ENCODE peak calls at places on chromosomes 5 and 9, in ten cellular contexts. T is testis; L is astrocyte; M is CD8-positive, alpha-beta T cell; P is GM12878; Q is A549; R is gastrocnemius medialis; K is tibial artery; C is heart left ventricle; S is cardiac muscle cell. Y is an unnamed sample.

GRCh38 chr5:72818866-72819534 is 2.5 kb downstream of the TNPO1 start:
- DNase-seq in C (peak), K (peak), M (peak), P (no peak), S (peak), Q (peak), R (peak), T (peak), L (no peak), Y (peak)

GRCh38 chr5:159971931-159972461 is 36.9 kb upstream of the TTC1 start:
- DNase-seq in M (no peak), C (no peak), T (peak), Q (no peak), K (no peak), R (no peak), S (peak), L (no peak), P (no peak), Y (peak)

GRCh38 chr5:27815061-27815460 is 776.7 kb upstream of the CDH9 start:
- DNase-seq in C (no peak), M (no peak), R (no peak), T (no peak), K (no peak), L (no peak), P (no peak), Q (no peak), S (no peak), Y (no peak)

GRCh38 chr5:151357792-151358191 is 10.4 kb upstream of the SLC36A2 start:
- DNase-seq in Q (no peak), M (no peak), T (no peak), C (no peak), S (peak), R (no peak), L (no peak), K (no peak), P (no peak), Y (no peak)

GRCh38 chr9:36963356-36963755 is 70.7 kb downstream of the PAX5 start:
- DNase-seq in M (no peak), Q (no peak), T (no peak), L (no peak), P (no peak), S (no peak), C (no peak), R (no peak), K (no peak), Y (no peak)

GRCh38 chr5:90909945-90910344 is 351.3 kb downstream of the ADGRV1 start:
- DNase-seq in P (no peak), T (no peak), L (no peak), R (no peak), C (no peak), M (no peak), Q (no peak), K (no peak), S (no peak), Y (no peak)

GRCh38 chr5:52709171-52709925 is 78.4 kb upstream of the ITGA1 start:
- DNase-seq in M (no peak), L (peak), T (no peak), C (peak), K (no peak), P (no peak), R (no peak), Q (no peak), S (peak), Y (no peak)

GRCh38 chr9:109518621-109519335 is 20.7 kb upstream of the PTPN3 start:
- DNase-seq in C (no peak), L (no peak), K (no peak), T (no peak), R (no peak), M (no peak), P (no peak), S (no peak), Q (no peak), Y (no peak)

GRCh38 chr5:80487829-80488708 is at the start of gene FAM151B:
- DNase-seq in M (peak), S (peak), R (peak), C (peak), K (peak), L (peak), T (peak), P (peak), Q (peak), Y (peak)

GRCh38 chr5:10663531-10664183 is 97.4 kb downstream of the DAP start:
- DNase-seq in L (peak), Q (peak), M (no peak), C (peak), P (no peak), R (no peak), S (peak), T (peak), K (no peak), Y (no peak)

GRCh38 chr9:116115731-116116353 is 37.7 kb upstream of the PAPPA start:
- DNase-seq in L (peak), S (peak), M (no peak), Q (no peak), K (no peak), P (no peak), R (no peak), T (no peak), C (no peak), Y (no peak)

GRCh38 chr9:117927354-117927753 is 223.2 kb downstream of the TLR4 start:
- DNase-seq in L (no peak), S (no peak), C (no peak), K (no peak), M (no peak), Q (no peak), P (no peak), R (no peak), T (no peak), Y (no peak)

GRCh38 chr9:4665357-4665756 is 923 bp downstream of the SPATA6L start:
- DNase-seq in P (no peak), Q (no peak), L (peak), M (no peak), K (no peak), R (no peak), C (no peak), T (no peak), S (peak), Y (no peak)

GRCh38 chr5:80957031-80957761 is 3.0 kb upstream of the RASGRF2 start:
- DNase-seq in R (no peak), M (no peak), T (no peak), S (no peak), L (peak), K (no peak), P (no peak), Q (no peak), C (no peak), Y (no peak)

GRCh38 chr9:78296208-78296892 is 575 bp upstream of the PSAT1 start:
- DNase-seq in Q (peak), L (no peak), K (no peak), T (peak), M (no peak), S (peak), C (no peak), P (no peak), R (no peak), Y (peak)

GRCh38 chr9:118510711-118511110 is 806.5 kb downstream of the TLR4 start:
- DNase-seq in S (no peak), T (no peak), L (no peak), M (no peak), P (no peak), C (no peak), R (no peak), K (no peak), Q (no peak), Y (no peak)

GRCh38 chr5:157900644-157901043 is 41.7 kb upstream of the CLINT1 start:
- DNase-seq in M (no peak), P (no peak), L (no peak), T (no peak), K (no peak), Q (no peak), C (no peak), S (no peak), R (no peak), Y (no peak)

GRCh38 chr5:3943803-3944202 is 348.2 kb downstream of the IRX1 start:
- DNase-seq in M (no peak), P (no peak), T (no peak), S (no peak), Q (no peak), K (no peak), R (no peak), L (no peak), C (no peak), Y (no peak)

GRCh38 chr9:35669331-35670145 is 4.2 kb upstream of the CA9 start:
- DNase-seq in T (no peak), C (no peak), S (no peak), Q (peak), M (no peak), R (no peak), P (no peak), K (no peak), L (peak), Y (peak)

GRCh38 chr9:73805111-73805510 is 653.4 kb downstream of the ANXA1 start:
- DNase-seq in M (no peak), L (peak), Q (no peak), P (no peak), R (no peak), C (no peak), S (peak), T (no peak), K (no peak), Y (no peak)

GRCh38 chr5:168292783-168293696 is 1.6 kb downstream of the WWC1 start:
- DNase-seq in L (no peak), T (no peak), S (no peak), M (no peak), C (no peak), R (no peak), P (no peak), Q (no peak), K (no peak), Y (peak)

GRCh38 chr9:93968451-93969327 is 13.5 kb upstream of the BARX1 start:
- DNase-seq in C (no peak), P (no peak), L (peak), Q (no peak), M (no peak), S (no peak), K (no peak), T (no peak), R (no peak), Y (no peak)

GRCh38 chr5:80987078-80987766 is 27.1 kb downstream of the RASGRF2 start:
- DNase-seq in P (no peak), R (no peak), M (no peak), Q (no peak), L (no peak), S (no peak), C (no peak), K (no peak), T (no peak), Y (no peak)

GRCh38 chr9:117400131-117400530 is 14.7 kb downstream of the ASTN2 start:
- DNase-seq in L (no peak), T (no peak), R (no peak), C (no peak), S (no peak), P (no peak), M (no peak), K (no peak), Q (no peak), Y (no peak)

GRCh38 chr5:132215329-132215728 is 12.3 kb downstream of the P4HA2 start:
- DNase-seq in S (peak), M (no peak), P (no peak), C (peak), Q (peak), L (peak), T (peak), R (peak), K (peak), Y (peak)

DNA sequence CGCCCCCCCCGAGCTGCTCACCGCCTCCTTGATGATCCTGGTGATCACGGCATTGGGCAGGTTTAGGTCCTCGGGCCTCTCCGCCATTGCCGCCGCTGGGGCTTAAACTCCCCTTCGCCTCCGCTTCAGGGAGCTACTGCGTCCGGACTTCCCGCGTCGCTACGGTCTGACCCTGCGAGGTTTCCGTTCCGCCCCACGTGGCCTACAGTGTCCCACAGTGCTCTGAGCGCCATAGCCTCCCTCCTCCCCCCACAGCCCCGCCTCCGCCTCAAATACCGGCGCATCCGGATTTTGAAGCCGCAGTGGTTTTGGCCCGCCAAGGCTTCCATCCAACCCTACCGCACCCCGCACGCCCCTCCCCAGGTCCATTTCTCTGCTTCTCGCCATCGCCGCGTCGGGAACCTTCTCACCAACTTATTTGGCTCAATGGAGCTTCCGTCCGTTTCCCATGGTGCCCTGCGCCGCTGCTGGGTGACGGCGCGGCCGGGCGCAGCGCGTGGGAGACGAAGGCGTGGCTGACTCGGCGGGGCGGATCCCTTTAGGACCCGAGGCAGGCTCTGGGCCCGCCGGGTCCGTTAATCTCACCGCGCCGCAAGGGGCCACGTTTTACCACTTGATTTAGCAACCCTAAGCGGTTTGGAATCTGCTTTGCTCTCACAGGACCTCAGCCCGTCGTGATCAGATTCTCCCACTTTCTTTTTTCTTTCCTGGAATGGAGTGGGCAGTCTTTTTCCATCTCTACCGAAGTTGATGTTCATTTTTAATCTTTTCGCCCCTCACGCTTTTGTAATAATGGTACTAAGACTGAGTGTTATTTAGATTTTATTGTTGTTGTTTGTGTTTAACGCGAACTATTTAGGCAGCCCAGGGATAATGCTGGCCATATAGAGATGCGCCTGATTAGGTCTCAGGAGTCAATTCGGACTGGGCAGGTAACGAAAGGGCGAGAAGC is at the start of the genes C9orf43 and POLE3:
- DNase-seq in S (peak), T (peak), K (peak), L (peak), Q (peak), C (peak), P (peak), M (peak), R (peak), Y (peak)
- TF ChIP-seq CTCF in S (no peak), T (no peak), K (no peak), L (no peak), Q (no peak), C (no peak), P (no peak), M (no peak), R (peak), Y (no peak)

GRCh38 chr5:68444048-68444447 is 228.5 kb downstream of the PIK3R1 start:
- DNase-seq in K (no peak), R (no peak), Q (no peak), S (no peak), P (no peak), M (no peak), L (no peak), T (no peak), C (no peak), Y (peak)
- H3K27ac ChIP-seq in K (no peak), R (no peak), Q (no peak), S (no peak), P (no peak), M (no peak), L (no peak), T (no peak), C (no peak), Y (no peak)

DNA sequence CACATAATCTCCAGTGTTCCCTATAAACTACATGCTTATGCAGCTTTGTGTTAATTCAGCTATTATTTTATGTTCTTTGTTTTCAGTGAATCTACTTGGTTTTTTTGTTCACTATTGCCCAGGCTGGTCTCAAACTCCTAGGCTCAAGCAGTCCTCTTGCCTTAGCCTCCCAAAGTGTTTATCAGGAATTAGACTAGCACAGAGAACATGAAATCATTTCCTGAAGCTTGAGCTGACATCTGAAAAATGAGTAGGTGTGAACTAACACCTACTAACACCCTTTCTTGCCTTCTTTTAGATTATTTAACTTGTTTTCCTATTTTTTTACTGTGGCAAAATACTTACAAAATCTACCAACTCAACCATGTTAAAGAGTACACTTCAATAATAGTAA is 25.0 kb downstream of the CENPP start:
- DNase-seq in P (no peak), T (no peak), M (no peak), S (peak), R (no peak), L (no peak), C (no peak), K (no peak), Q (no peak), Y (no peak)
- TF ChIP-seq CTCF in P (no peak), T (no peak), M (no peak), S (no peak), R (no peak), L (no peak), C (no peak), K (no peak), Q (no peak), Y (no peak)

GRCh38 chr5:170311856-170312405 is 14.4 kb upstream of the LCP2 start:
- DNase-seq in Q (no peak), M (no peak), K (no peak), S (no peak), R (no peak), P (no peak), L (no peak), C (no peak), T (no peak), Y (no peak)
- H3K27ac ChIP-seq in Q (no peak), M (no peak), K (no peak), S (no peak), R (no peak), P (no peak), L (no peak), C (no peak), T (no peak), Y (no peak)

DNA sequence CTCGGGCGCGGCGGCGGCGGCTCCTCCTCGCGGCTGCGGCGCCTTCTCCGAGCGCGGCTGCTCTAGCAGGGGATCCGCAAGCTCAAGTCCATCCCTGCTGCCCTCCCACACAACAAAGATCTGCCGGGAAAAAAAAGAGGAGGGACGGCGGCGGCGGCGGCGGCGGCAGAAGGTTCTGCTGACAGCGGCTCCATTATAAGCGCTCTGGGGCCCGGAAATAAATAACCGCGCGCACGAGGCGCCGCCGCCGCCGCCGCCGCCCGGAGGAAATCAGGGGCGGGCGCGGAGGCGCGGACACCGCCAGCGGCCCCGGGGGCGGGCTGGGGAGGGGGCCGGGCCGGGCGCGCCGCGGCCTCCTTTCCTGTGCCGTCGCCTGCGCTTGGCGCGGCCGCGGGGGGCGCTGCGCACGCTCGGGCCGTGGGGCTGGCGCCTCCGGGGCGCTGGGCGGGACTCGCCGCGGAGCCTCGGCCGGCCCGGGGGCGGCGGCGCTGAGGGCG is at the start of gene ANKH:
- DNase-seq in R (peak), T (peak), K (peak), L (peak), Q (peak), M (peak), S (peak), P (no peak), C (peak), Y (peak)
- TF ChIP-seq CTCF in R (no peak), T (no peak), K (no peak), L (no peak), Q (peak), M (no peak), S (no peak), P (no peak), C (no peak), Y (peak)

GRCh38 chr5:98570010-98570409 is 203.5 kb upstream of the RGMB start:
- DNase-seq in P (no peak), L (peak), M (no peak), S (no peak), Q (no peak), C (no peak), R (no peak), K (no peak), T (no peak), Y (peak)
- H3K27ac ChIP-seq in P (no peak), L (peak), M (no peak), S (no peak), Q (no peak), C (no peak), R (no peak), K (no peak), T (no peak), Y (no peak)

GRCh38 chr9:124300312-124300711 is 42.6 kb downstream of the NEK6 start:
- DNase-seq in M (no peak), R (no peak), S (no peak), C (no peak), P (no peak), T (no peak), K (no peak), Q (no peak), L (no peak), Y (no peak)

GRCh38 chr9:124297915-124298645 is 40.3 kb downstream of the NEK6 start:
- DNase-seq in T (no peak), P (no peak), M (no peak), K (no peak), S (no peak), L (no peak), Q (no peak), C (no peak), R (no peak), Y (no peak)

GRCh38 chr9:124298646-124299235 is 41.0 kb downstream of the NEK6 start:
- DNase-seq in Q (no peak), T (no peak), L (no peak), K (no peak), S (no peak), R (no peak), C (no peak), M (no peak), P (no peak), Y (no peak)

GRCh38 chr9:124297553-124297905 is 39.8 kb downstream of the NEK6 start:
- DNase-seq in Q (peak), S (peak), C (peak), M (no peak), L (peak), K (peak), P (no peak), T (peak), R (peak), Y (peak)

DNA sequence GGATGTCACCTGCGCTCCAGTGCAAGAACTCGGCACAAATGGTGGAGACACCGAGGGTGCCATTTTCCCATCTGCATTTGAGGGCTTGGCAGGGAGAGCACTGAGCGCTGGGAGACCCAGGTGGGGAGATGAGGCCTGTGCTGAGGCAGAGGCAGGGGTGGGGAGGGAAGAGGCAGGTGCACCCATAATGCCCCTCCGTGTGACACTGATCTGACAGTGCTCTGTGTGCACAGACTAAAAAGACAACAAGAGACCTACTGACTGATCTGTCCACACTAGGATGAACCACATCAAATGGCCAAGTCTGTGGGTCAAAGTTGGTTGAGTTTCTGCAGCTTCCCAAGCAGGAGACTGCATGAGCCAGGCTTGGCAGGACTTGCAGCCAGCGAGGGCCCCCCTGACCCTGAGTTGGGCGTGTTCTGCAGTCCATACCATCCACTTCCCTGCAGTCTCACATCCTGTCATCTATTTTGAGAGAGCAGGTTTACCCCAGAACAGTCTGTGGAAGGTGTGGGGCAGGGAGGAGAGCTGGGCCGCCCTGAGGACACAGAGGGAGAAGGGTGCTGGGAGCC is 41.9 kb downstream of the NEK6 start:
- DNase-seq in T (no peak), Q (no peak), P (no peak), M (no peak), L (no peak), S (no peak), K (no peak), C (no peak), R (no peak), Y (no peak)
- TF ChIP-seq CTCF in T (no peak), Q (no peak), P (no peak), M (no peak), L (no peak), S (no peak), K (no peak), C (no peak), R (no peak), Y (no peak)

Y was measured in RWPE1.